ENCODE peak calls at places on chromosomes 5 and 9, in six cellular contexts. P is EL; A is activated CD4-positive, alpha-beta T cell treated with anti-CD3 and anti-CD28 coated beads for 4 hours; Q is endothelial cell; J is AG04450; I is stimulated activated CD8-positive, alpha-beta memory T cell treated with anti-CD3 and anti-CD28 coated beads, Interleukin-4, amount 100 ng/mL, for 1 hour. L is an unnamed sample.
A peak's percentile ranks its signal among the peaks of the same experiment; 100 is the strongest.

GRCh38 chr5:21574429-21574828 is 1278.7 kb downstream of the CDH12 start:
- DNase-seq in P (no peak), A (no peak), Q (no peak), J (no peak), I (no peak), L (no peak)

GRCh38 chr9:136833381-136834142 is 8.7 kb upstream of the AJM1 start:
- DNase-seq in P (no peak), A (no peak), Q (no peak), J (no peak), I (no peak), L (no peak)

GRCh38 chr5:68730220-68731010 is 363.4 kb upstream of the SLC30A5 start:
- DNase-seq in P (peak; percentile 78), A (no peak), Q (no peak), J (peak; percentile 33), I (no peak), L (peak; percentile 38)

GRCh38 chr5:137621861-137622823 is 113.7 kb downstream of the KLHL3 start:
- DNase-seq in P (peak; percentile 93), A (no peak), Q (no peak), J (no peak), I (no peak), L (no peak)

GRCh38 chr5:82735160-82735789 is 341.9 kb downstream of the TMEM167A start:
- DNase-seq in P (peak; percentile 1), A (no peak), Q (no peak), J (no peak), I (no peak), L (no peak)

GRCh38 chr9:1880038-1880565 is 135.0 kb upstream of the SMARCA2 start:
- DNase-seq in P (no peak), A (no peak), Q (no peak), J (no peak), I (no peak), L (no peak)

GRCh38 chr5:122408592-122409219 is 96.7 kb downstream of the SNCAIP start:
- DNase-seq in P (no peak), A (no peak), Q (no peak), J (no peak), I (no peak), L (no peak)

GRCh38 chr5:172918421-172919371 is 40.5 kb upstream of the RPL26L1 start:
- DNase-seq in P (no peak), A (no peak), Q (no peak), J (no peak), I (no peak), L (no peak)

GRCh38 chr9:87194471-87194870 is 247.2 kb upstream of the GAS1 start:
- DNase-seq in P (peak; percentile 84), A (no peak), Q (no peak), J (peak; percentile 29), I (no peak), L (peak; percentile 77)

GRCh38 chr5:150129813-150130492 is 25.7 kb downstream of the PDGFRB start:
- DNase-seq in P (peak; percentile 74), A (no peak), Q (peak; percentile 84), J (no peak), I (no peak), L (no peak)

GRCh38 chr9:87816041-87816440 is 66.6 kb upstream of the SPATA31E1 start:
- DNase-seq in P (peak; percentile 12), A (no peak), Q (no peak), J (no peak), I (no peak), L (no peak)

GRCh38 chr5:106312360-106312759 is 1358.4 kb downstream of the EFNA5 start:
- DNase-seq in P (peak; percentile 0), A (no peak), Q (no peak), J (no peak), I (no peak), L (no peak)

GRCh38 chr5:148011407-148012124 is 52.2 kb upstream of the SPINK5 start:
- DNase-seq in P (peak; percentile 64), A (no peak), Q (no peak), J (no peak), I (no peak), L (no peak)

GRCh38 chr5:181181650-181182565 is 23.1 kb downstream of the TRIM7 start:
- DNase-seq in P (peak; percentile 70), A (peak; percentile 56), Q (peak; percentile 72), J (no peak), I (no peak), L (no peak)

GRCh38 chr5:147490989-147491388 is 18.9 kb downstream of the DPYSL3 start:
- DNase-seq in P (no peak), A (no peak), Q (no peak), J (no peak), I (no peak), L (no peak)